ENCODE peak calls at places on chromosome 21, in eight cellular contexts. S is HS-5; L is activated CD4-positive, alpha-beta memory T cell treated with anti-CD3 and anti-CD28 coated beads, Interleukin-2, amount 10 ng/mL, durations not matched to agents 7 days and 5 days; P is ELR; E is epithelial cell of prostate; C is adrenal gland; Z is pancreas; D is Right ventricle myocardium inferior. A is an unnamed sample.

GRCh38 chr21:19122371-19122770 is 718.8 kb upstream of the TMPRSS15 start:
- DNase-seq in S (no peak), L (no peak), P (no peak), E (no peak), C (no peak), Z (no peak), D (no peak), A (no peak)

GRCh38 chr21:46189213-46189958 is 5.1 kb upstream of the SPATC1L start:
- DNase-seq in S (no peak), L (no peak), P (peak), E (no peak), C (peak), Z (no peak), D (no peak), A (no peak)

GRCh38 chr21:45457161-45457831 is 52.3 kb downstream of the COL18A1 start:
- DNase-seq in S (no peak), L (no peak), P (no peak), E (no peak), C (no peak), Z (no peak), D (peak), A (no peak)

GRCh38 chr21:39527664-39528381 is 76.1 kb downstream of the SH3BGR start:
- DNase-seq in S (no peak), L (no peak), P (no peak), E (no peak), C (peak), Z (peak), D (no peak), A (no peak)

GRCh38 chr21:39036581-39036980 is 146.7 kb downstream of the PSMG1 start:
- DNase-seq in S (no peak), L (no peak), P (no peak), E (no peak), C (no peak), Z (no peak), D (no peak), A (no peak)

GRCh38 chr21:43835061-43835460 is 30.0 kb upstream of the AGPAT3 start:
- DNase-seq in S (no peak), L (no peak), P (no peak), E (no peak), C (no peak), Z (no peak), D (no peak), A (no peak)

GRCh38 chr21:14877581-14878228 is 187.1 kb downstream of the NRIP1 start:
- DNase-seq in S (no peak), L (no peak), P (peak), E (no peak), C (no peak), Z (no peak), D (no peak), A (no peak)

GRCh38 chr21:26844258-26845065 is 747 bp downstream of the ADAMTS1 start:
- DNase-seq in S (no peak), L (no peak), P (peak), E (no peak), C (no peak), Z (peak), D (peak), A (no peak)

GRCh38 chr21:15020797-15021196 is 44.0 kb downstream of the NRIP1 start:
- DNase-seq in S (no peak), L (no peak), P (no peak), E (no peak), C (no peak), Z (no peak), D (no peak), A (no peak)

GRCh38 chr21:37435120-37435519 is 68.5 kb downstream of the DYRK1A start:
- DNase-seq in S (no peak), L (peak), P (peak), E (peak), C (peak), Z (no peak), D (no peak), A (peak)

GRCh38 chr21:25496825-25497482 is 110.3 kb downstream of the MRPL39 start:
- DNase-seq in S (peak), L (no peak), P (peak), E (no peak), C (no peak), Z (no peak), D (no peak), A (no peak)

GRCh38 chr21:38219049-38219628 is 37.7 kb upstream of the KCNJ15 start:
- DNase-seq in S (peak), L (peak), P (peak), E (peak), C (peak), Z (peak), D (peak), A (no peak)

GRCh38 chr21:44049606-44050005 is 37.5 kb downstream of the TRAPPC10 start:
- DNase-seq in S (no peak), L (no peak), P (no peak), E (no peak), C (no peak), Z (no peak), D (no peak), A (no peak)

GRCh38 chr21:16159971-16160350 is 430.2 kb downstream of the USP25 start:
- DNase-seq in S (no peak), L (no peak), P (no peak), E (no peak), C (no peak), Z (no peak), D (no peak), A (no peak)

GRCh38 chr21:34092241-34092921 is 19.0 kb downstream of the MRPS6 start:
- DNase-seq in S (no peak), L (no peak), P (no peak), E (no peak), C (no peak), Z (no peak), D (no peak), A (no peak)

GRCh38 chr21:34313116-34313515 is 50.7 kb upstream of the KCNE2 start:
- DNase-seq in S (peak), L (no peak), P (peak), E (no peak), C (no peak), Z (no peak), D (no peak), A (no peak)

GRCh38 chr21:42834730-42835191 is 44.6 kb downstream of the WDR4 start:
- DNase-seq in S (no peak), L (peak), P (no peak), E (no peak), C (no peak), Z (no peak), D (no peak), A (no peak)